ENCODE peak calls at places on chromosomes 5 and 9, in four cellular contexts. P is transverse colon, H is prostate gland, Y is mammary epithelial cell. L is an unnamed sample.

GRCh38 chr9:89719202-89719601 is 114.4 kb downstream of the GADD45G start:
- DNase-seq in H (no peak), Y (peak; percentile 23), P (no peak), L (no peak)

GRCh38 chr5:23506329-23507236 is 826 bp upstream of the PRDM9 start:
- DNase-seq in H (no peak), P (no peak), Y (no peak), L (peak; percentile 6)

GRCh38 chr9:134205636-134206316 is 41.4 kb upstream of the RNU6ATAC start:
- DNase-seq in P (peak; percentile 55), Y (no peak), H (no peak), L (no peak)

GRCh38 chr9:83304686-83305085 is 233.5 kb downstream of the FRMD3 start:
- DNase-seq in H (peak; percentile 71), P (peak; percentile 41), Y (no peak), L (no peak)

GRCh38 chr5:149036970-149037369 is 25.9 kb downstream of the SH3TC2 start:
- DNase-seq in P (no peak), H (no peak), Y (peak; percentile 27), L (no peak)

GRCh38 chr9:108997112-108997511 is 16.2 kb downstream of the CTNNAL1 start:
- DNase-seq in H (peak; percentile 20), Y (no peak), P (no peak), L (no peak)

GRCh38 chr5:63043792-63044191 is 465.2 kb downstream of the LRRC70 start:
- DNase-seq in Y (no peak), H (no peak), P (no peak), L (no peak)

GRCh38 chr5:143495823-143496275 is 92.4 kb upstream of the NR3C1 start:
- DNase-seq in Y (peak; percentile 87), P (no peak), H (peak; percentile 27), L (peak; percentile 70)

GRCh38 chr5:176737746-176738699 is 72.3 kb upstream of the UNC5A start:
- DNase-seq in Y (no peak), P (no peak), H (no peak), L (no peak)

GRCh38 chr5:60843693-60844428 is at the start of gene ELOVL7:
- DNase-seq in H (peak; percentile 89), P (peak; percentile 87), Y (peak; percentile 79), L (peak; percentile 90)

GRCh38 chr5:163473613-163474243 is 13.3 kb downstream of the HMMR start:
- DNase-seq in H (no peak), Y (no peak), P (no peak), L (peak; percentile 40)

GRCh38 chr9:109026306-109026705 is 13.0 kb upstream of the CTNNAL1 start:
- DNase-seq in P (no peak), H (no peak), Y (no peak), L (no peak)

GRCh38 chr9:112194969-112195431 is 19.9 kb upstream of the SUSD1 start:
- DNase-seq in Y (no peak), P (no peak), H (no peak), L (no peak)

GRCh38 chr9:71147368-71147767 is 25.9 kb upstream of the TRPM3 start:
- DNase-seq in H (no peak), P (no peak), Y (no peak), L (no peak)

GRCh38 chr5:134509308-134510040 is 16.0 kb upstream of the JADE2 start:
- DNase-seq in P (no peak), Y (peak; percentile 76), H (no peak), L (no peak)

GRCh38 chr5:126973193-126973592 is 57.2 kb downstream of the MARCHF3 start:
- DNase-seq in Y (no peak), H (no peak), P (no peak), L (no peak)

GRCh38 chr5:126972062-126972895 is 58.1 kb downstream of the MARCHF3 start:
- DNase-seq in Y (peak; percentile 3), H (no peak), P (peak; percentile 12), L (no peak)

GRCh38 chr5:126978258-126978657 is 52.1 kb downstream of the MARCHF3 start:
- DNase-seq in P (no peak), Y (no peak), H (no peak), L (no peak)

GRCh38 chr5:126976520-126977172 is 53.7 kb downstream of the MARCHF3 start:
- DNase-seq in P (no peak), H (no peak), Y (no peak), L (no peak)

DNA sequence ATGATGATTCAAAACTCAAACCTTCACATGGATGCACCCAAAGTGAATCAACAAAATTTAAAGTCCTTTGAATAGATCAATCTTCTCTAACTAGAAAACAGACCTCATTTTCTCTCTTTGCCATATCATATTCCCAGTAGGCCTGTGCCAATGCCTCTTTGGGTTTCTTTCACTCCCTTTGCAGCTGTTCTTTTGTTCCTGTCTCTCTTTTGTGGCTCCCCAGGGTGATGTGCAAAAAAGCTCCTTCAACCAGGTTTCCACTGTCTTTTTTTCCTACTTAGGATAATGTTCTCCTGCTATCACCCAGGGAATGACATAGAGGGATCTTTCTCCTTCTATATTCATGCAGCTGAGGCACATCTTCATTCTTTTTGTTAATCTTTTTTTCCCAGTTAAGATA is 54.6 kb downstream of the MARCHF3 start:
- DNase-seq in H (no peak), P (no peak), Y (no peak), L (no peak)
- H3K27ac ChIP-seq in H (no peak overlapping the region), P (no peak overlapping the region), Y (no peak overlapping the region), L (no peak overlapping the region)

GRCh38 chr5:133423031-133423617 is 189.2 kb downstream of the FSTL4 start:
- DNase-seq in Y (peak; percentile 27), P (no peak), H (peak; percentile 43), L (no peak)
- H3K27ac ChIP-seq in Y (peak overlapping the region; percentile 11), P (no peak overlapping the region), H (peak overlapping the region; percentile 41), L (peak overlapping the region; percentile 54)

GRCh38 chr9:76161103-76161502 is 233.1 kb downstream of the RFK start:
- DNase-seq in H (no peak), Y (no peak), P (no peak), L (no peak)

GRCh38 chr9:76162751-76163500 is 231.3 kb downstream of the RFK start:
- DNase-seq in H (no peak), Y (no peak), P (no peak), L (no peak)

GRCh38 chr9:76162109-76162730 is 232.0 kb downstream of the RFK start:
- DNase-seq in Y (no peak), P (no peak), H (no peak), L (no peak)

GRCh38 chr9:76159288-76159926 is 234.8 kb downstream of the RFK start:
- DNase-seq in Y (no peak), P (no peak), H (no peak), L (no peak)

GRCh38 chr9:76161546-76161945 is 232.7 kb downstream of the RFK start:
- DNase-seq in H (no peak), Y (no peak), P (no peak), L (no peak)
- H3K27ac ChIP-seq in H (no peak overlapping the region), Y (no peak overlapping the region), P (peak overlapping the region; percentile 7), L (no peak overlapping the region)

GRCh38 chr5:464843-465590 is 22.0 kb downstream of the EXOC3 start:
- DNase-seq in H (no peak), Y (no peak), P (peak; percentile 5), L (no peak)
- H3K27ac ChIP-seq in H (no peak overlapping the region), Y (no peak overlapping the region), P (no peak overlapping the region), L (peak overlapping the region; percentile 4)

DNA sequence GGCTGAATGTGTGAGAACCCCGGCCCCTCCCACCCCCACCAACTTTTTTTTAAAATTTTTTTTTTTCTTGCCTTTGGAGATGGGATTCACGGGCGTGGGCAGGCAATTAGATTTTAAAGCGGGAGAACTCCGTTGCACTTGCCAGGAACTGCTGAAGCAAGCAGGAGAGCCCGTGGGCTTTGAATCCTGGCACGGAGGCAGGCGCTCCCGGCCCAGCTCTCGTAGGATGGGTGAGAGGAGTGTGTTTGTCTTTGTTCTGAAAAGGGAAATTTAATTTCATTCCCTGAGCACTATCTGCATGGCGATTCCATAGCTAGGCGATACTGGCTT is 54.3 kb upstream of the BOD1 start:
- DNase-seq in P (no peak), Y (no peak), H (no peak), L (no peak)
- H3K27ac ChIP-seq in P (no peak overlapping the region), Y (no peak overlapping the region), H (peak overlapping the region; percentile 41), L (no peak overlapping the region)

GRCh38 chr9:37309136-37309535 is 113.4 kb upstream of the GRHPR start:
- DNase-seq in Y (peak; percentile 5), P (peak; percentile 23), H (no peak), L (no peak)

DNA sequence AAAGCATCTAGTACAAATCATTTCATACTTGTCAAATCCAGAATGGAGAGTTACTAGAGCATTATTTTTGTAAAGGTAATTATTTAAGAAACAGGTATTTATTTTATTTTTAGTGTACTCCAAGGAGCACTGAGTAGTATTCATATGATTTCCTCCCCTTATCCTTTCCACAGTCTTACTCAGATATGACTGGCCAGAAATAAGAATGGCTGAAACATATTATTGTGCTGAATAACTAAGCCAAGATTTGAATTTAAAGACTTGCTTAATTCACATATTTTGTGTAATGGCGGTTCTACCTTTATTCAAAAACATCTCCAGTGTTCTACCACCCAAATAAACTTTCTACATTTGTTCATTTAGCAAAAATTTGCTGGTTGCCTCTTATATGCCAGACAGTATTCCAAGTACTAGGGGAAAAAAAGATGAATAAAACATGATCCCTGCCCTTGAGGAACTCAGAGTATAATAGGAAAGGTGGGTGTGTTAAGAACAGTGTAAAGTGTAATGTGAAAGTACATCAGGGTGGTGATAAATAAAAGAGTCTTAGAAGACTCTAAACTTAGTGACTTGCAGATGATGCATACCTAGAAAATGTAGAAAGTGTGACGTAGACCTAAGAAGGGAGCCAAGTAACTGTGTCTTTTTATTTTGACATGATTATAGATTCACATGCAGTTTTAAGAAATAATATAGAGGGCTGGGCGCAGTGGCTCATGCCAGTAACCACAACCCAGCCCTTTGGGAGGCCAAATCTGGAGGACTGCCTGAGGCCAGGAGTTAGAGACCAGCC is 110.4 kb upstream of the GRHPR start:
- DNase-seq in Y (peak; percentile 60), P (no peak), H (no peak), L (peak; percentile 43)
- H3K27ac ChIP-seq in Y (peak overlapping the region; percentile 25), P (no peak overlapping the region), H (no peak overlapping the region), L (no peak overlapping the region)

GRCh38 chr5:74536658-74537057 is 103.9 kb downstream of the ENC1 start:
- DNase-seq in H (no peak), P (no peak), Y (no peak), L (no peak)
- H3K27ac ChIP-seq in H (no peak overlapping the region), P (no peak overlapping the region), Y (no peak overlapping the region), L (no peak overlapping the region)

GRCh38 chr9:113456235-113456634 is 7.3 kb upstream of the RGS3 start:
- DNase-seq in Y (no peak), H (no peak), P (no peak), L (no peak)
- H3K27ac ChIP-seq in Y (no peak overlapping the region), H (peak overlapping the region; percentile 71), P (peak overlapping the region; percentile 83), L (no peak overlapping the region)

L was measured in RWPE1.